ENCODE peak calls at places on chromosome 3, in six cellular contexts. E is naive thymus-derived CD4-positive, alpha-beta T cell; V is hepatocyte; F is left ventricle myocardium inferior; J is lung; G is sigmoid colon. O is an unnamed sample.
A peak's percentile ranks its signal among the peaks of the same experiment; 100 is the strongest.

GRCh38 chr3:17580901-17581300 is 161.5 kb downstream of the TBC1D5 start:
- DNase-seq in E (no peak), V (no peak), F (no peak), J (no peak), G (no peak), O (no peak)

GRCh38 chr3:29281265-29282228 is 676 bp downstream of the RBMS3 start:
- DNase-seq in E (peak; percentile 3), V (peak; percentile 38), F (no peak), J (no peak), G (peak; percentile 69), O (peak; percentile 24)

GRCh38 chr3:179929091-179929529 is 107.6 kb downstream of the PEX5L start:
- DNase-seq in E (peak; percentile 8), V (peak; percentile 68), F (peak; percentile 18), J (peak; percentile 37), G (no peak), O (peak; percentile 67)

GRCh38 chr3:126259411-126260391 is 79.3 kb upstream of the ALDH1L1 start:
- DNase-seq in E (no peak), V (peak; percentile 49), F (peak; percentile 74), J (no peak), G (peak; percentile 85), O (peak; percentile 56)

GRCh38 chr3:36919439-36920160 is 25.3 kb downstream of the TRANK1 start:
- DNase-seq in E (no peak), V (peak; percentile 61), F (no peak), J (no peak), G (no peak), O (no peak)

GRCh38 chr3:196162679-196163078 is 48.5 kb downstream of the ZDHHC19 start:
- DNase-seq in E (no peak), V (no peak), F (no peak), J (no peak), G (no peak), O (no peak)

GRCh38 chr3:66582721-66583141 is 81.9 kb upstream of the LRIG1 start:
- DNase-seq in E (peak; percentile 20), V (no peak), F (no peak), J (no peak), G (no peak), O (no peak)

GRCh38 chr3:98735761-98736269 is 27.3 kb upstream of the ST3GAL6 start:
- DNase-seq in E (no peak), V (no peak), F (no peak), J (no peak), G (no peak), O (no peak)

GRCh38 chr3:187985636-187986035 is 168.3 kb upstream of the LPP start:
- DNase-seq in E (no peak), V (no peak), F (no peak), J (no peak), G (no peak), O (no peak)

GRCh38 chr3:143628971-143629370 is 219.3 kb downstream of the SLC9A9 start:
- DNase-seq in E (no peak), V (no peak), F (no peak), J (no peak), G (no peak), O (no peak)

GRCh38 chr3:127254730-127255129 is 33.1 kb downstream of the PRR20G start:
- DNase-seq in E (no peak), V (no peak), F (no peak), J (no peak), G (no peak), O (no peak)

GRCh38 chr3:124363451-124363850 is 366.8 kb upstream of the UMPS start:
- DNase-seq in E (no peak), V (peak; percentile 60), F (no peak), J (no peak), G (no peak), O (no peak)

GRCh38 chr3:148716657-148717056 is 19.0 kb downstream of the AGTR1 start:
- DNase-seq in E (no peak), V (no peak), F (no peak), J (no peak), G (no peak), O (no peak)

DNA sequence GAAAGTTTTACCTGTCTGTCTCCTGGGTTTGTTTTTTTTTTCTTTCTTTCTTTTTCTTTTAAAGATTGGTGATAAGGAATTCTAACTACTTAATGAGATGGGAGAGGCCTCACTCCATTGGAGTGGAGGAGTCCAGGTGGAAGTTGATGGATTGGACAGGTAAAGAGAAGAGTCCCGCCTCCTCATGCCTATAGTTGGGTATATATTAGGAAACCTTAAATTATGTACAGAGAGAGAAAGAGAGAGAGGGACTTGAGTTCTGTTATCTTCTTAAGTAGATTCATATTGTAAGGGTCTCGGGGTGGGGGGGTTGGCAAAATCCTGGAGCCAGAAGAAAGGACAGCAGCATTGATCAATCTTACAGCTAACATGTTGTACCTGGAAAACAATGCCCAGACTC is 158.2 kb downstream of the TP63 start:
- DNase-seq in E (no peak), V (no peak), F (no peak), J (no peak), G (no peak), O (no peak)
- H3K4me3 ChIP-seq in E (no peak overlapping the region), V (no peak overlapping the region), F (no peak overlapping the region), J (no peak overlapping the region), G (no peak overlapping the region), O (no peak overlapping the region)

GRCh38 chr3:100753846-100754245 is 44.6 kb downstream of the TFG start:
- DNase-seq in E (no peak), V (no peak), F (no peak), J (no peak), G (no peak), O (no peak)
- H3K36me3 ChIP-seq in E (peaks cover 12% of the 10 kb centered on the region), V (no peaks in the 10 kb centered on the region), F (peaks cover 56% of the 10 kb centered on the region), J (peaks cover 11% of the 10 kb centered on the region), G (peaks cover 63% of the 10 kb centered on the region), O (no peaks in the 10 kb centered on the region)

DNA sequence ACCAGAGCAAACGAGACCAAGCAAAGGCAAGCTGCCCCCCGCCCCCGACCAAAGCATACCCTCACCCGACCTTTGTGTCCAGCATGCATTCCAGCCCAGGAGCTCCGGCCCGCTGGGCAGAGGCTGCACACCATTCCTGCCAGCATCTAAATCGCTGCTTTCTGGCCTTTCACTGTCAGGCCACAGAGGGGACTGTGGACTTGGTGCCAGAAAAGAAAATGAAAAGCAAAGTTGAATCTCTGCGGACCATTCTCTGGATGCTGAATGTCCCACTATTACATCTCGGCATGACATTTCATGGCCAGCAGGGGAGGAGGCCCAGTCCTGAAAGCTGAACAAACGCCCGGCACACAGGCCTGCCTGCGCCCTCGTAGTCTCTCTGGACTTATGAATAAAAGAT is 13.0 kb downstream of the IL17RD start:
- DNase-seq in E (no peak), V (no peak), F (peak; percentile 33), J (no peak), G (no peak), O (no peak)
- H3K4me1 ChIP-seq in E (no peaks in the 10 kb centered on the region), V (peaks cover 8% of the 10 kb centered on the region), F (peaks cover 47% of the 10 kb centered on the region), J (peaks cover 2% of the 10 kb centered on the region), G (no peaks in the 10 kb centered on the region), O (peaks cover 10% of the 10 kb centered on the region)

DNA sequence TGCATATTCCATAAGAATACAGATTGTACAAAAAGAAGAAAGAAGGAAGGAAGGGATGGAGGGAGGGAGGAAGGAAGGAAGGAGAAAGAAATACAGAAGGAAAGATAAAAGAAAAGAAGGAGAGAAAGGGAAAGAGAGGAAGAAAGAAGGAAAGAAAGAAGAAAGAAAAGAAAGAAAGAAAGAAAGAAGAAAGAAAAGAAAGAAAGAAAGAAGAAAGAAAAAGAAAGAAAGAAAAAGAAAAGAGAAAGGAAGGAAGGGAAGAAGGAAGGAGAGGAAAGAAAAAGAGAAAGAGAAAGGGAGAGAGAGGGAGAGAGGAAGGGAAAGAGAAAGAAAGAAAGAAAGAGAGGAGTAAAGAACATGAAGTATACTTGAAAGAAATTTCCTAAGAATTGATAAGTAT is 577.9 kb upstream of the ALCAM start:
- DNase-seq in E (no peak), V (no peak), F (no peak), J (no peak), G (no peak), O (no peak)
- H3K4me3 ChIP-seq in E (no peak overlapping the region), V (no peak overlapping the region), F (no peak overlapping the region), J (no peak overlapping the region), G (no peak overlapping the region), O (no peak overlapping the region)

DNA sequence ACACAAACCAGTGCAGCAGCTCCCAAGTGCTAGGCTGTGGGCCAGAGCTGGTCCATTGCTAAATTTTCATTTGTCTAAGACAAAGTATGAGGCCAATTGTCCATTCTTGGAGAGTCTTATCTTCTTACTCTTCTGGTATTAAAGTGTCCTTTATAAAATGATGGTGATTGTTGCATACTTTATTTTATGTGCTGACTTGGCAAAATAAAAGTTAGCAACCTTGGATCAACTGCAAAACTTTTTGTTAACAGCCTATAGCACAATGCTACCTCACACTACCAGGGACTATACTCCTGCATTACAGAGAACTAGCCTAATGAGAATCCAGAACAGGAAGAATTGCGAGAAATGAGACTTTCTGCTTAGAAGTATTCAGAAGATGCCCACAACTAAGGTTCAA is 44.1 kb downstream of the CLDN18 start:
- DNase-seq in E (no peak), V (no peak), F (no peak), J (no peak), G (no peak), O (no peak)
- H3K36me3 ChIP-seq in E (no peaks in the 10 kb centered on the region), V (no peaks in the 10 kb centered on the region), F (no peaks in the 10 kb centered on the region), J (no peaks in the 10 kb centered on the region), G (no peaks in the 10 kb centered on the region), O (no peaks in the 10 kb centered on the region)

GRCh38 chr3:38088679-38089078 is 48.2 kb downstream of the ACAA1 start:
- DNase-seq in E (no peak), V (no peak), F (no peak), J (no peak), G (no peak), O (no peak)
- H3K4me1 ChIP-seq in E (no peaks in the 10 kb centered on the region), V (no peaks in the 10 kb centered on the region), F (no peaks in the 10 kb centered on the region), J (no peaks in the 10 kb centered on the region), G (no peaks in the 10 kb centered on the region), O (no peaks in the 10 kb centered on the region)

GRCh38 chr3:183635107-183635430 is 354 bp upstream of the KLHL24 start:
- DNase-seq in E (no peak), V (no peak), F (no peak), J (no peak), G (no peak), O (no peak)

GRCh38 chr3:183635431-183636220 is at the start of gene KLHL24:
- DNase-seq in E (peak; percentile 87), V (peak; percentile 97), F (peak; percentile 94), J (peak; percentile 95), G (peak; percentile 96), O (peak; percentile 97)

GRCh38 chr3:183636221-183637105 is 1.0 kb downstream of the KLHL24 start:
- DNase-seq in E (peak; percentile 93), V (peak; percentile 96), F (peak; percentile 94), J (peak; percentile 96), G (peak; percentile 98), O (peak; percentile 97)

GRCh38 chr3:183637106-183637486 is 1.7 kb downstream of the KLHL24 start:
- DNase-seq in E (no peak), V (no peak), F (no peak), J (no peak), G (no peak), O (no peak)

GRCh38 chr3:183634707-183635106 is 716 bp upstream of the KLHL24 start:
- DNase-seq in E (no peak), V (no peak), F (no peak), J (no peak), G (no peak), O (no peak)
- H3K4me3 ChIP-seq in E (peak overlapping the region; percentile 75), V (no peak overlapping the region), F (peak overlapping the region; percentile 91), J (no peak overlapping the region), G (peak overlapping the region; percentile 84), O (peak overlapping the region; percentile 97)

DNA sequence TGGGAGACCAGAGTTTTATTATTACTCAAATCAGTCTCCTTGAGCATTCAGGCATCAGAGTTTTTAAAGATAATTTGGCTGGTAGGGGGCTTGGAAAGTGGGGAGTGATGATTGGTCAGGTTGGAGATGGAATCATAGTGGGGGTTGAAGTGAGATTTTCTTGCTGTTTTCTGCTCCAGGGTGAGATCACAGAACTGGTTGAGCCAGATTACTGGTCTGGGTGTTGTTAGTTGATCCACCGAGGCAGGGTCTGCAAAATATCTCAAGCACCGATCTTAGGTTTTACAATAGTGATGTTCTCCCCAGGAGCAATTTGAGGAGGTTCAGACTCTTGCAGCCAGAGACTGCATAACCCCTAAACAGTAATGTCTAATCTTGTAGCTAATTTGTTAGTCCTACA is 141.0 kb downstream of the OTOL1 start:
- DNase-seq in E (no peak), V (no peak), F (no peak), J (no peak), G (no peak), O (no peak)
- H3K36me3 ChIP-seq in E (no peaks in the 10 kb centered on the region), V (no peaks in the 10 kb centered on the region), F (no peaks in the 10 kb centered on the region), J (no peaks in the 10 kb centered on the region), G (no peaks in the 10 kb centered on the region), O (no peaks in the 10 kb centered on the region)